ENCODE peak calls at places on chromosomes 12 and 14, in nine cellular contexts. One of them, this sample, is unnamed.

GRCh38 chr14:33230016-33230415 is 291.3 kb downstream of the NPAS3 start:
- DNase-seq in A549: no peak
- DNase-seq in OCI-LY7: no peak
- DNase-seq in HCT116: no peak
- DNase-seq in NB4: no peak
- DNase-seq in fibroblast of lung: no peak
- DNase-seq in tibial artery: no peak
- DNase-seq in MM.1S: no peak
- DNase-seq in GM23338: no peak
- DNase-seq in this sample: no peak

GRCh38 chr12:124861492-124861891 is 2.2 kb downstream of the SCARB1 start:
- DNase-seq in A549: peak
- DNase-seq in OCI-LY7: no peak
- DNase-seq in HCT116: peak
- DNase-seq in NB4: no peak
- DNase-seq in fibroblast of lung: peak
- DNase-seq in tibial artery: peak
- DNase-seq in MM.1S: no peak
- DNase-seq in GM23338: peak
- DNase-seq in this sample: peak

GRCh38 chr14:20179880-20180279 is 10.8 kb upstream of the OR11G2 start:
- DNase-seq in A549: no peak
- DNase-seq in OCI-LY7: no peak
- DNase-seq in HCT116: no peak
- DNase-seq in NB4: peak
- DNase-seq in fibroblast of lung: no peak
- DNase-seq in tibial artery: no peak
- DNase-seq in MM.1S: no peak
- DNase-seq in GM23338: no peak
- DNase-seq in this sample: no peak

GRCh38 chr12:81092053-81092452 is 14.2 kb downstream of the ACSS3 start:
- DNase-seq in A549: no peak
- DNase-seq in OCI-LY7: no peak
- DNase-seq in HCT116: no peak
- DNase-seq in NB4: no peak
- DNase-seq in fibroblast of lung: no peak
- DNase-seq in tibial artery: no peak
- DNase-seq in MM.1S: no peak
- DNase-seq in GM23338: no peak
- DNase-seq in this sample: no peak

GRCh38 chr12:104083769-104084475 is 19.6 kb downstream of the HCFC2 start:
- DNase-seq in A549: no peak
- DNase-seq in OCI-LY7: no peak
- DNase-seq in HCT116: no peak
- DNase-seq in NB4: no peak
- DNase-seq in fibroblast of lung: no peak
- DNase-seq in tibial artery: no peak
- DNase-seq in MM.1S: no peak
- DNase-seq in GM23338: no peak
- DNase-seq in this sample: peak

GRCh38 chr14:103708750-103709187 is 6.5 kb downstream of the XRCC3 start:
- DNase-seq in A549: no peak
- DNase-seq in OCI-LY7: no peak
- DNase-seq in HCT116: no peak
- DNase-seq in NB4: no peak
- DNase-seq in fibroblast of lung: no peak
- DNase-seq in tibial artery: no peak
- DNase-seq in MM.1S: no peak
- DNase-seq in GM23338: no peak
- DNase-seq in this sample: no peak

GRCh38 chr12:79658221-79658620 is 32.5 kb downstream of the PAWR start:
- DNase-seq in A549: no peak
- DNase-seq in OCI-LY7: no peak
- DNase-seq in HCT116: no peak
- DNase-seq in NB4: no peak
- DNase-seq in fibroblast of lung: no peak
- DNase-seq in tibial artery: no peak
- DNase-seq in MM.1S: no peak
- DNase-seq in GM23338: no peak
- DNase-seq in this sample: no peak

GRCh38 chr12:24226745-24227350 is 277.4 kb upstream of the SOX5 start:
- DNase-seq in A549: peak
- DNase-seq in OCI-LY7: no peak
- DNase-seq in HCT116: no peak
- DNase-seq in NB4: peak
- DNase-seq in fibroblast of lung: peak
- DNase-seq in tibial artery: peak
- DNase-seq in MM.1S: no peak
- DNase-seq in GM23338: no peak
- DNase-seq in this sample: no peak

GRCh38 chr12:102169922-102170698 is 27.5 kb downstream of the PMCH start:
- DNase-seq in A549: peak
- DNase-seq in OCI-LY7: peak
- DNase-seq in HCT116: peak
- DNase-seq in NB4: peak
- DNase-seq in fibroblast of lung: peak
- DNase-seq in tibial artery: no peak
- DNase-seq in MM.1S: peak
- DNase-seq in GM23338: peak
- DNase-seq in this sample: no peak

GRCh38 chr12:70154960-70155589 is 88.2 kb upstream of the CNOT2 start:
- DNase-seq in A549: peak
- DNase-seq in OCI-LY7: peak
- DNase-seq in HCT116: peak
- DNase-seq in NB4: peak
- DNase-seq in fibroblast of lung: peak
- DNase-seq in tibial artery: no peak
- DNase-seq in MM.1S: no peak
- DNase-seq in GM23338: peak
- DNase-seq in this sample: no peak

GRCh38 chr14:53953828-53954550 is 2.6 kb downstream of the BMP4 start:
- DNase-seq in A549: peak
- DNase-seq in OCI-LY7: no peak
- DNase-seq in HCT116: no peak
- DNase-seq in NB4: no peak
- DNase-seq in fibroblast of lung: peak
- DNase-seq in tibial artery: peak
- DNase-seq in MM.1S: no peak
- DNase-seq in GM23338: peak
- DNase-seq in this sample: peak

GRCh38 chr12:113056631-113057488 is at the start of gene DTX1:
- DNase-seq in A549: no peak
- DNase-seq in OCI-LY7: peak
- DNase-seq in HCT116: no peak
- DNase-seq in NB4: no peak
- DNase-seq in fibroblast of lung: no peak
- DNase-seq in tibial artery: no peak
- DNase-seq in MM.1S: no peak
- DNase-seq in GM23338: peak
- DNase-seq in this sample: no peak

GRCh38 chr14:36443374-36443773 is 76.7 kb downstream of the NKX2-1 start:
- DNase-seq in A549: no peak
- DNase-seq in OCI-LY7: no peak
- DNase-seq in HCT116: no peak
- DNase-seq in NB4: no peak
- DNase-seq in fibroblast of lung: no peak
- DNase-seq in tibial artery: no peak
- DNase-seq in MM.1S: no peak
- DNase-seq in GM23338: peak
- DNase-seq in this sample: no peak

GRCh38 chr12:122079038-122079531 is 529 bp downstream of the MLXIP start:
- DNase-seq in A549: peak
- DNase-seq in OCI-LY7: no peak
- DNase-seq in HCT116: no peak
- DNase-seq in NB4: peak
- DNase-seq in fibroblast of lung: no peak
- DNase-seq in tibial artery: peak
- DNase-seq in MM.1S: peak
- DNase-seq in GM23338: peak
- DNase-seq in this sample: peak

GRCh38 chr12:52126605-52127578 is 47.4 kb downstream of the SMIM41 start:
- DNase-seq in A549: no peak
- DNase-seq in OCI-LY7: no peak
- DNase-seq in HCT116: no peak
- DNase-seq in NB4: no peak
- DNase-seq in fibroblast of lung: peak
- DNase-seq in tibial artery: peak
- DNase-seq in MM.1S: no peak
- DNase-seq in GM23338: no peak
- DNase-seq in this sample: no peak

GRCh38 chr12:91667698-91668097 is 477.9 kb downstream of the BTG1 start:
- DNase-seq in A549: no peak
- DNase-seq in OCI-LY7: no peak
- DNase-seq in HCT116: no peak
- DNase-seq in NB4: no peak
- DNase-seq in fibroblast of lung: no peak
- DNase-seq in tibial artery: no peak
- DNase-seq in MM.1S: no peak
- DNase-seq in GM23338: no peak
- DNase-seq in this sample: no peak

GRCh38 chr12:45483571-45483970 is 245.9 kb upstream of the ARID2 start:
- DNase-seq in A549: no peak
- DNase-seq in OCI-LY7: no peak
- DNase-seq in HCT116: no peak
- DNase-seq in NB4: no peak
- DNase-seq in fibroblast of lung: peak
- DNase-seq in tibial artery: peak
- DNase-seq in MM.1S: no peak
- DNase-seq in GM23338: no peak
- DNase-seq in this sample: no peak

GRCh38 chr14:104078031-104078455 is 7.5 kb upstream of the ASPG start:
- DNase-seq in A549: peak
- DNase-seq in OCI-LY7: peak
- DNase-seq in HCT116: peak
- DNase-seq in NB4: peak
- DNase-seq in fibroblast of lung: peak
- DNase-seq in tibial artery: peak
- DNase-seq in MM.1S: peak
- DNase-seq in GM23338: peak
- DNase-seq in this sample: peak

GRCh38 chr14:24171422-24172260 is at the start of gene REC8:
- DNase-seq in A549: no peak
- DNase-seq in OCI-LY7: no peak
- DNase-seq in HCT116: no peak
- DNase-seq in NB4: no peak
- DNase-seq in fibroblast of lung: peak
- DNase-seq in tibial artery: peak
- DNase-seq in MM.1S: no peak
- DNase-seq in GM23338: peak
- DNase-seq in this sample: peak

GRCh38 chr12:69330475-69331473 is 17.4 kb upstream of the LYZ start:
- DNase-seq in A549: no peak
- DNase-seq in OCI-LY7: peak
- DNase-seq in HCT116: no peak
- DNase-seq in NB4: peak
- DNase-seq in fibroblast of lung: peak
- DNase-seq in tibial artery: no peak
- DNase-seq in MM.1S: peak
- DNase-seq in GM23338: peak
- DNase-seq in this sample: peak

GRCh38 chr14:84129028-84129427 is 1400.9 kb upstream of the FLRT2 start:
- DNase-seq in A549: no peak
- DNase-seq in OCI-LY7: no peak
- DNase-seq in HCT116: no peak
- DNase-seq in NB4: peak
- DNase-seq in fibroblast of lung: no peak
- DNase-seq in tibial artery: no peak
- DNase-seq in MM.1S: no peak
- DNase-seq in GM23338: no peak
- DNase-seq in this sample: no peak
- TF ChIP-seq CTCF in A549: no peak
- TF ChIP-seq CTCF in OCI-LY7: no peak
- TF ChIP-seq CTCF in HCT116: no peak
- TF ChIP-seq CTCF in NB4: no peak
- TF ChIP-seq CTCF in fibroblast of lung: no peak
- TF ChIP-seq CTCF in tibial artery: no peak
- TF ChIP-seq CTCF in MM.1S: no peak
- TF ChIP-seq CTCF in GM23338: no peak
- TF ChIP-seq CTCF in this sample: no peak

GRCh38 chr14:105411017-105411941 is 8.3 kb upstream of the MTA1 start:
- DNase-seq in A549: no peak
- DNase-seq in OCI-LY7: no peak
- DNase-seq in HCT116: no peak
- DNase-seq in NB4: peak
- DNase-seq in fibroblast of lung: peak
- DNase-seq in tibial artery: no peak
- DNase-seq in MM.1S: no peak
- DNase-seq in GM23338: peak
- DNase-seq in this sample: no peak
- H3K4me3 ChIP-seq in A549: peak
- H3K4me3 ChIP-seq in OCI-LY7: no peak
- H3K4me3 ChIP-seq in HCT116: peak
- H3K4me3 ChIP-seq in NB4: no peak
- H3K4me3 ChIP-seq in fibroblast of lung: no peak
- H3K4me3 ChIP-seq in tibial artery: peak
- H3K4me3 ChIP-seq in MM.1S: no peak
- H3K4me3 ChIP-seq in GM23338: peak
- H3K4me3 ChIP-seq in this sample: no peak

GRCh38 chr12:67019070-67019469 is 250.1 kb upstream of the CAND1 start:
- DNase-seq in A549: no peak
- DNase-seq in OCI-LY7: no peak
- DNase-seq in HCT116: no peak
- DNase-seq in NB4: no peak
- DNase-seq in fibroblast of lung: no peak
- DNase-seq in tibial artery: no peak
- DNase-seq in MM.1S: no peak
- DNase-seq in GM23338: no peak
- DNase-seq in this sample: no peak

GRCh38 chr12:67014642-67015041 is 254.5 kb upstream of the CAND1 start:
- DNase-seq in A549: no peak
- DNase-seq in OCI-LY7: no peak
- DNase-seq in HCT116: no peak
- DNase-seq in NB4: no peak
- DNase-seq in fibroblast of lung: no peak
- DNase-seq in tibial artery: no peak
- DNase-seq in MM.1S: no peak
- DNase-seq in GM23338: no peak
- DNase-seq in this sample: no peak

DNA sequence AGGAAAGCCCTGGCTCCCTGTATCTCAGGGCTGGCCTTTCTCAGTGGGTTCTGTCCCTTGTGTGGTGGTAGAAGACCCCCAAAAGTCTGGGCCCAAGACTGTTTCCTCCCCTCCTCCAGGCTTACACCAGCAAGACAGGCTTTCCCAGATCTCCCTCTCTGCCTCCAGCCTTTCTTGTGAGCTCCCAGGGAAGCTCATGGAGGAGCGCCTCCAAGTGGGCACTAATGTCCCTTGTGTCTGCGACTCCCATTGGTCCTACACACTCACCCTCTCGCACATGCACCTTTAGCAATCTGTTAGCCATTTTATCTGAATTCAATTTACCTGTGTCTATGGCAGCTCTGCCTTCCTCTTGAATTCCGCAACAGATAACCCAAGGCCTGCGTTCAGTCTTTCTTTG is 251.1 kb upstream of the CAND1 start:
- DNase-seq in A549: no peak
- DNase-seq in OCI-LY7: no peak
- DNase-seq in HCT116: no peak
- DNase-seq in NB4: no peak
- DNase-seq in fibroblast of lung: no peak
- DNase-seq in tibial artery: no peak
- DNase-seq in MM.1S: no peak
- DNase-seq in GM23338: peak
- DNase-seq in this sample: no peak
- TF ChIP-seq CTCF in A549: no peak
- TF ChIP-seq CTCF in OCI-LY7: peak
- TF ChIP-seq CTCF in HCT116: peak
- TF ChIP-seq CTCF in NB4: no peak
- TF ChIP-seq CTCF in fibroblast of lung: no peak
- TF ChIP-seq CTCF in tibial artery: no peak
- TF ChIP-seq CTCF in MM.1S: no peak
- TF ChIP-seq CTCF in GM23338: peak
- TF ChIP-seq CTCF in this sample: peak

GRCh38 chr12:58347188-58347587 is 405.8 kb downstream of the ATP23 start:
- DNase-seq in A549: no peak
- DNase-seq in OCI-LY7: no peak
- DNase-seq in HCT116: no peak
- DNase-seq in NB4: no peak
- DNase-seq in fibroblast of lung: no peak
- DNase-seq in tibial artery: no peak
- DNase-seq in MM.1S: no peak
- DNase-seq in GM23338: no peak
- DNase-seq in this sample: no peak
- H3K4me3 ChIP-seq in A549: no peak
- H3K4me3 ChIP-seq in OCI-LY7: no peak
- H3K4me3 ChIP-seq in HCT116: no peak
- H3K4me3 ChIP-seq in NB4: no peak
- H3K4me3 ChIP-seq in fibroblast of lung: no peak
- H3K4me3 ChIP-seq in tibial artery: no peak
- H3K4me3 ChIP-seq in MM.1S: no peak
- H3K4me3 ChIP-seq in GM23338: no peak
- H3K4me3 ChIP-seq in this sample: no peak

This sample was measured in GM06990.